ENCODE peak calls at places on chromosomes 6 and 20, in four cellular contexts. B is fibroblast of lung, G is cardiac muscle cell, O is right lobe of liver. J is an unnamed sample.

GRCh38 chr6:31822038-31822821 is 5.3 kb upstream of the HSPA1B start:
- DNase-seq in G (peak), B (peak), O (peak), J (peak)

GRCh38 chr6:15036690-15037245 is 209.1 kb upstream of the JARID2 start:
- DNase-seq in B (no peak), O (peak), G (peak), J (peak)

GRCh38 chr6:117711369-117711768 is 36.1 kb downstream of the NUS1 start:
- DNase-seq in O (no peak), G (no peak), B (no peak), J (no peak)

GRCh38 chr6:137951064-137951597 is 84.1 kb downstream of the TNFAIP3 start:
- DNase-seq in G (no peak), B (no peak), O (no peak), J (no peak)

GRCh38 chr20:60857708-60858107 is 394.4 kb upstream of the CDH4 start:
- DNase-seq in G (no peak), O (no peak), B (peak), J (no peak)

GRCh38 chr6:66599541-66599940 is 892.5 kb upstream of the EYS start:
- DNase-seq in G (no peak), O (no peak), B (no peak), J (no peak)

GRCh38 chr6:12150812-12151432 is 138.8 kb downstream of the HIVEP1 start:
- DNase-seq in G (peak), B (peak), O (no peak), J (no peak)

GRCh38 chr20:25623225-25623735 is 534 bp downstream of the NANP start:
- DNase-seq in O (peak), G (peak), B (peak), J (peak)

GRCh38 chr6:36677753-36678487 is 594 bp upstream of the CDKN1A start:
- DNase-seq in G (no peak), B (no peak), O (no peak), J (no peak)

GRCh38 chr6:53203483-53203882 is 54.8 kb upstream of the GCM1 start:
- DNase-seq in B (no peak), G (no peak), O (no peak), J (no peak)

GRCh38 chr6:113591896-113592827 is 265.0 kb upstream of the MARCKS start:
- DNase-seq in G (peak), B (peak), O (no peak), J (no peak)

GRCh38 chr6:130927305-130927704 is 100.1 kb downstream of the SMLR1 start:
- DNase-seq in O (no peak), G (no peak), B (peak), J (no peak)

GRCh38 chr6:82237013-82237412 is 10.5 kb downstream of the IBTK start:
- DNase-seq in G (peak), B (peak), O (no peak), J (no peak)

GRCh38 chr6:106360989-106361430 is 493 bp downstream of the CRYBG1 start:
- DNase-seq in O (no peak), G (peak), B (no peak), J (no peak)

GRCh38 chr20:16434087-16434664 is 139.1 kb downstream of the KIF16B start:
- DNase-seq in O (peak), B (no peak), G (peak), J (peak)

GRCh38 chr6:33695451-33695855 is 16.0 kb downstream of the UQCC2 start:
- DNase-seq in G (no peak), O (peak), B (no peak), J (no peak)

GRCh38 chr6:170158296-170159039 is 132.4 kb downstream of the DLL1 start:
- DNase-seq in O (peak), G (no peak), B (no peak), J (no peak)

GRCh38 chr6:21263531-21264287 is 329.8 kb upstream of the SOX4 start:
- DNase-seq in B (peak), G (no peak), O (no peak), J (no peak)

GRCh38 chr20:26209171-26209941 is 512.7 kb upstream of the ZNF337 start:
- DNase-seq in O (peak), B (peak), G (peak), J (no peak)

GRCh38 chr20:48813930-48814546 is 13.8 kb downstream of the PREX1 start:
- DNase-seq in O (no peak), B (no peak), G (no peak), J (no peak)

GRCh38 chr20:36098364-36098763 is 56.2 kb upstream of the EPB41L1 start:
- DNase-seq in B (peak), O (no peak), G (no peak), J (peak)
- H3K27ac ChIP-seq in B (no peak), O (no peak), G (peak), J (peak)

GRCh38 chr6:10531942-10532341 is 10.8 kb downstream of the GCNT2 start:
- DNase-seq in G (no peak), B (no peak), O (no peak), J (no peak)

GRCh38 chr6:10532392-10532791 is 11.2 kb downstream of the GCNT2 start:
- DNase-seq in B (no peak), O (no peak), G (no peak), J (no peak)

GRCh38 chr6:10535198-10535597 is 14.0 kb downstream of the GCNT2 start:
- DNase-seq in G (no peak), B (no peak), O (no peak), J (no peak)

GRCh38 chr6:10531513-10531912 is 10.4 kb downstream of the GCNT2 start:
- DNase-seq in G (no peak), O (no peak), B (no peak), J (no peak)

GRCh38 chr6:10534418-10534760 is 13.2 kb downstream of the GCNT2 start:
- DNase-seq in B (no peak), O (no peak), G (no peak), J (no peak)
- H3K27ac ChIP-seq in B (no peak), O (no peak), G (no peak), J (no peak)

DNA sequence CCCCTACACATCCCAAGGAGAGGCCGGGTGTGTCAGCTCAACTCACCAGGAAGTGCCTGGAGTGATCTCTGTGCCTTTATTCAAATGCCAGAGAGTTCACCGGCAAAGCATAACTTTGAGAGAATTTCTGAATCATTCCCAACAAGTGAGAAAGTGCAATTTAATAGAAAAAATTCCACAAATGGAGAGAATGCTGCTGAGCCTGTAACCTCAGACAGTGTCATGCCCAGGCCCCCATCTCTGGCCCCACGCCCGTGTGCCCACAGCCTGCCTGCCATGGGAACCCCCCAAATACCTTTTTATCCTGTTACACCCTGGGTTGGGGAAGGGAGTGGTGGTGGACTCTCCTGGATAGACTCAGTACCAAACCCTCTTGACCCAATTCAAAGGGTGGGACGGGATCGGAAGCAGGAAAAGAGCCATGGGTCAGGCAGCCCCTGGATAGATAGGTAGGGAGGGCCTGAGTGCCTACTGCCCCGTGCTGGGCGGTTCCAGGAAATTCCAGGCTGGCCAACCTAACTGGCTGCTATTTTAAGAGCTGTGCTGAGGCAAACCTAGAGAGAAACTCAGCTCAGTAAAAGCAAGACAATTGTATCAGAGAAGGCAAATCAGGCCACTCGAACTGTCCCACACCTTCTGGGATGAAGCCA is 179.0 kb upstream of the FOXA2 start:
- DNase-seq in O (no peak), B (no peak), G (peak), J (peak)
- H3K27ac ChIP-seq in O (no peak), B (no peak), G (no peak), J (peak)

GRCh38 chr6:168309183-168309582 is 10.4 kb downstream of the DACT2 start:
- DNase-seq in G (no peak), B (no peak), O (no peak), J (no peak)

GRCh38 chr6:168310945-168311344 is 8.6 kb downstream of the DACT2 start:
- DNase-seq in O (no peak), B (no peak), G (no peak), J (no peak)

GRCh38 chr6:168308390-168309144 is 11.0 kb downstream of the DACT2 start:
- DNase-seq in O (no peak), B (no peak), G (no peak), J (no peak)

GRCh38 chr6:168311410-168312124 is 8.0 kb downstream of the DACT2 start:
- DNase-seq in O (no peak), B (no peak), G (no peak), J (no peak)

DNA sequence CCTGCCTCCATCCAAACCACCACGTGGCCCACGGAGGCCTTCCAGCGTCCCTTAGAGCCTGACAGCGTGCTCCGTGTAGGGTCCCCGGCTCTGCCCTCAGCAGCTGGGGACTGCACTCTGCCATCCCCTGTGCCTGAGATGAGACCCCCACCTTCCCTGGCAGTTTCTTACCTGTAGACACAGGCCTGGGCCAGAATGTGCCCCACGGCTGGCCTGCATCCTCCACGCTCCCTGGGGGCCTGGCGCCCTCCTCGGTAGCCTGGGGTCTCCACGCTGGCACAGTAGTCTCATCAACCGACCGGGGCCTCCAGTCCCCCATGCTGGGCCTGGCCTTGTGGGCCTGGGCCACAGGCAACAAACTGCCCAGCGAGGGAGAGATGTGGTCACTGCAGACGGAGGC is 9.6 kb downstream of the DACT2 start:
- DNase-seq in G (no peak), O (no peak), B (no peak), J (no peak)
- H3K27ac ChIP-seq in G (no peak), O (no peak), B (no peak), J (no peak)

DNA sequence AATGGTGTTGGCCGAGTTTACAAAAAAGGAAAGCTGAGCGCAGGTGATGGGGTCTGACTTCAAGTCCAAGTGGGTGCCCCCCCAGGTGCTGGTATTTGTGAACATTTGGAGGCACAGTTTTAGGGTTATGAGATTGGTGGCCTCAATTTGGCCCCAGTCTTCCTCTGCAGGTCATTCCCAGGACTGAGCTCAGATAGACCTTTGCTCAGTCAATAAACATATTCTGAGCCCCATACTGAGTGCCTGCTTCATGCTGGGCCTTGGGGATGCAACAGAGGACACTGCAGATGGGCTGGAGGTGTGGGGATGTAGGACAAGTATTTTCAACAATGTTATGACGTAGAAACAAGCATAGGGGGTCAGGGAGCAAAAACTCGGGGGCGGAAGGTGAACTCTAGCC is 33.5 kb downstream of the TGM3 start:
- DNase-seq in G (no peak), O (no peak), B (no peak), J (peak)
- H3K27ac ChIP-seq in G (no peak), O (no peak), B (no peak), J (peak)

GRCh38 chr6:72861935-72862432 is 240.1 kb downstream of the KCNQ5 start:
- DNase-seq in B (peak), G (peak), O (no peak), J (no peak)
- H3K27ac ChIP-seq in B (peak), G (peak), O (no peak), J (no peak)

GRCh38 chr20:57682184-57683038 is 27.4 kb downstream of the PMEPA1 start:
- DNase-seq in B (no peak), O (no peak), G (no peak), J (no peak)
- H3K27ac ChIP-seq in B (no peak), O (no peak), G (no peak), J (peak)

GRCh38 chr6:135647521-135647920 is 150.0 kb upstream of the AHI1 start:
- DNase-seq in O (no peak), G (no peak), B (no peak), J (no peak)

GRCh38 chr6:135655055-135655454 is 157.5 kb upstream of the AHI1 start:
- DNase-seq in B (peak), G (no peak), O (no peak), J (no peak)

GRCh38 chr6:135657207-135657606 is 159.7 kb upstream of the AHI1 start:
- DNase-seq in G (no peak), B (no peak), O (no peak), J (no peak)

GRCh38 chr6:135651964-135652755 is 154.6 kb upstream of the AHI1 start:
- DNase-seq in O (no peak), B (peak), G (no peak), J (no peak)
- H3K27ac ChIP-seq in O (no peak), B (no peak), G (no peak), J (no peak)

DNA sequence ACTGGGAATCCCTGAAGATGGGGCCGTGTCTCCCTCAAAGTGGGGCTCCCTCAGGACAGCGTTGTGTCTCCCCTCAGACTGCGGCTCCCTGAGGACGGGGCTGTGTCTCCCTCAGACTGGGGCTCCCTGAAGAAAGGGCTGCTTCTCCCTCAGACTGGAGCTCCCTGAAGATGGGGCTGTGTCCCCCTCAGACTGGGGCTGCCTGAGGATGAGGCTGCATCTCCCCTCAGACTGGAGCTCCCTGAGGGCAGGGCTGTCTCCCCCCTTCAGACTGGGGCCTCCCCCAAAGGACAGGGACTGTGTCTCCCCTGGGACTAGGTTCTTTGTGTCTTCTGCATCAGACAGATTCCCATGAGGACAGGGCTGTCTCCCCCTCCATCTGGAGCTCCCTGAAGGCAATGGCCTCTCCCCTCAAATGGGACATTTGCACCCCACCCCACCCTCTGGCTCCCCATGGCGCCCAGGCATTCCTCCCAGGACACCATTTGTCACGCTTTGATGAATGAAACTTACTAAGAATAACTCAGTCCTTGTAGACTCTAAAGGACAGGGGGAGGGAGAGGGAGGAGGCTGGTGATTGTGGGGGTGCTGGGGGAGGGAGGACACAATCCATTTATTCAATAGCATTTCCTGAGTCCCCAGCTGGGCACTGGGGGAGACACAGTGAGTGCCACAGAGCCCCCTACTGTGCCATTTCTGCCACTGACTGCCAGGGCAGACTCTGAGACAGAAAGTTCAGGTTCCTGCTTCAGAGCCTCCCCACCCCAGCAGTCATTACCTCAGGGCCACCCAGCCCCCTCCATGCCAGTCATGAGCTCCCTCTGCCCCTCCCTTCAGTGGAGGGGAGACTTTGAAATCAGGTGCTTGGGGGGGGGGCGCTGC is 122.4 kb downstream of the MRPL14 start:
- DNase-seq in O (no peak), G (peak), B (no peak), J (no peak)
- H3K27ac ChIP-seq in O (no peak), G (peak), B (no peak), J (no peak)

DNA sequence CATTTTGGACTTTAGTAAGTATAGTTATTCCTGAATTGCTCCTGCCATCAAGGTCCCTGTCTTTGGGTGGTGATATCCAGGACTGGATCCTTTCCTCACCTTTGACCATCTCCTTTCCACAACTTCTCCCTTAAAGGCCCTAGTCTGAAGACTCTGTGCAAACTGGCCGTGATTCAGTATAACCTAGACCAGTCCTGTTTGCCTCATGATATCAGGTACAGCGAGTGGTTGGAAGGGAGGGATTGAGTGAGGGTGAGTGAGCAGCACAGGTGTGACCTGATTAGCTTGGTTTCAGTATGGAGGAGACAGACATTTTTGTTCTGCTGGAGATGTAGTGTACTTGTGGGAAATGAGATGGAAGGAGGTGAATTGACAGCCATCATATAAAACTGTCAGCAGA is 2.3 kb upstream of the RRP36 start:
- DNase-seq in O (no peak), G (no peak), B (no peak), J (no peak)
- H3K27ac ChIP-seq in O (no peak), G (peak), B (no peak), J (no peak)